ENCODE peak calls at places on chromosomes 3 and 15, in four cellular contexts. One of them, this sample, is unnamed.

GRCh38 chr15:71203573-71204444 is 88.5 kb downstream of the THSD4 start:
- DNase-seq in transverse colon: no peak
- DNase-seq in breast epithelium: no peak
- DNase-seq in suprapubic skin: no peak
- DNase-seq in this sample: no peak

GRCh38 chr3:125622381-125622788 is 27.1 kb upstream of the OSBPL11 start:
- DNase-seq in transverse colon: no peak
- DNase-seq in suprapubic skin: no peak
- DNase-seq in breast epithelium: no peak
- DNase-seq in this sample: no peak

GRCh38 chr3:177473184-177473583 is 275.9 kb upstream of the TBL1XR1 start:
- DNase-seq in breast epithelium: no peak
- DNase-seq in suprapubic skin: no peak
- DNase-seq in transverse colon: no peak
- DNase-seq in this sample: no peak

GRCh38 chr15:94324835-94325767 is 93.7 kb downstream of the MCTP2 start:
- DNase-seq in breast epithelium: no peak
- DNase-seq in suprapubic skin: no peak
- DNase-seq in transverse colon: peak; percentile 82
- DNase-seq in this sample: no peak

GRCh38 chr3:24364359-24364758 is 130.3 kb downstream of the THRB start:
- DNase-seq in transverse colon: no peak
- DNase-seq in breast epithelium: no peak
- DNase-seq in suprapubic skin: no peak
- DNase-seq in this sample: no peak

GRCh38 chr3:177127008-177127407 is 70.3 kb downstream of the TBL1XR1 start:
- DNase-seq in suprapubic skin: no peak
- DNase-seq in breast epithelium: no peak
- DNase-seq in transverse colon: no peak
- DNase-seq in this sample: no peak

GRCh38 chr15:31446546-31446945 is 119.9 kb downstream of the KLF13 start:
- DNase-seq in transverse colon: no peak
- DNase-seq in suprapubic skin: no peak
- DNase-seq in breast epithelium: no peak
- DNase-seq in this sample: peak; percentile 35

GRCh38 chr3:37477713-37478487 is 303.5 kb upstream of the LRRFIP2 start:
- DNase-seq in breast epithelium: no peak
- DNase-seq in transverse colon: no peak
- DNase-seq in suprapubic skin: no peak
- DNase-seq in this sample: no peak

GRCh38 chr15:53808058-53808703 is 48.7 kb upstream of the WDR72 start:
- DNase-seq in transverse colon: no peak
- DNase-seq in suprapubic skin: no peak
- DNase-seq in breast epithelium: no peak
- DNase-seq in this sample: no peak

GRCh38 chr15:69424001-69424400 is 9.9 kb downstream of the KIF23 start:
- DNase-seq in transverse colon: no peak
- DNase-seq in breast epithelium: no peak
- DNase-seq in suprapubic skin: no peak
- DNase-seq in this sample: no peak

GRCh38 chr15:47839233-47839867 is 122.0 kb downstream of the SEMA6D start:
- DNase-seq in breast epithelium: no peak
- DNase-seq in transverse colon: no peak
- DNase-seq in suprapubic skin: no peak
- DNase-seq in this sample: no peak

GRCh38 chr15:83653639-83654378 is at the start of gene ADAMTSL3:
- DNase-seq in suprapubic skin: no peak
- DNase-seq in transverse colon: peak; percentile 66
- DNase-seq in breast epithelium: peak; percentile 25
- DNase-seq in this sample: no peak

GRCh38 chr15:29925227-29926082 is 103.2 kb upstream of the TJP1 start:
- DNase-seq in suprapubic skin: no peak
- DNase-seq in breast epithelium: no peak
- DNase-seq in transverse colon: peak; percentile 63
- DNase-seq in this sample: no peak

GRCh38 chr3:184679056-184679502 is 32.8 kb downstream of the MAGEF1 start:
- DNase-seq in suprapubic skin: no peak
- DNase-seq in breast epithelium: no peak
- DNase-seq in transverse colon: no peak
- DNase-seq in this sample: no peak

GRCh38 chr15:34583399-34584320 is at the start of gene GOLGA8B:
- DNase-seq in suprapubic skin: no peak
- DNase-seq in transverse colon: peak; percentile 79
- DNase-seq in breast epithelium: no peak
- DNase-seq in this sample: peak; percentile 93

GRCh38 chr3:48039487-48040190 is 23.4 kb upstream of the MAP4 start:
- DNase-seq in suprapubic skin: no peak
- DNase-seq in breast epithelium: no peak
- DNase-seq in transverse colon: no peak
- DNase-seq in this sample: no peak

GRCh38 chr15:50685191-50685975 is 1.2 kb downstream of the TRPM7 start:
- DNase-seq in transverse colon: no peak
- DNase-seq in breast epithelium: no peak
- DNase-seq in suprapubic skin: no peak
- DNase-seq in this sample: no peak

GRCh38 chr3:143771258-143771657 is 77.0 kb downstream of the SLC9A9 start:
- DNase-seq in transverse colon: no peak
- DNase-seq in breast epithelium: no peak
- DNase-seq in suprapubic skin: no peak
- DNase-seq in this sample: no peak

GRCh38 chr3:43417133-43417532 is 130.8 kb downstream of the SNRK start:
- DNase-seq in breast epithelium: no peak
- DNase-seq in suprapubic skin: no peak
- DNase-seq in transverse colon: no peak
- DNase-seq in this sample: no peak

GRCh38 chr3:111715911-111716523 is 120.9 kb upstream of the ZBED2 start:
- DNase-seq in breast epithelium: peak; percentile 36
- DNase-seq in transverse colon: peak; percentile 62
- DNase-seq in suprapubic skin: no peak
- DNase-seq in this sample: no peak

GRCh38 chr3:14286887-14287496 is 108.4 kb downstream of the LSM3 start:
- DNase-seq in transverse colon: no peak
- DNase-seq in suprapubic skin: no peak
- DNase-seq in breast epithelium: no peak
- DNase-seq in this sample: peak; percentile 34

GRCh38 chr15:90174140-90174891 is 26.8 kb upstream of the SEMA4B start:
- DNase-seq in transverse colon: peak; percentile 80
- DNase-seq in suprapubic skin: peak; percentile 88
- DNase-seq in breast epithelium: peak; percentile 91
- DNase-seq in this sample: no peak

GRCh38 chr3:129439381-129439816 is 349 bp downstream of the MBD4 start:
- DNase-seq in breast epithelium: peak; percentile 31
- DNase-seq in transverse colon: peak; percentile 64
- DNase-seq in suprapubic skin: peak; percentile 83
- DNase-seq in this sample: peak; percentile 92

GRCh38 chr3:100010087-100010417 is 104.2 kb downstream of the FILIP1L start:
- DNase-seq in breast epithelium: no peak
- DNase-seq in transverse colon: no peak
- DNase-seq in suprapubic skin: no peak
- DNase-seq in this sample: no peak
- TF ChIP-seq POLR2AphosphoS5 in breast epithelium: no peak
- TF ChIP-seq POLR2AphosphoS5 in transverse colon: no peak
- TF ChIP-seq POLR2AphosphoS5 in suprapubic skin: no peak
- TF ChIP-seq POLR2AphosphoS5 in this sample: no peak

GRCh38 chr15:51688863-51689262 is 7.6 kb downstream of the SCG3 start:
- DNase-seq in breast epithelium: no peak
- DNase-seq in suprapubic skin: no peak
- DNase-seq in transverse colon: no peak
- DNase-seq in this sample: no peak
- TF ChIP-seq CTCF in breast epithelium: no peak
- TF ChIP-seq CTCF in suprapubic skin: no peak
- TF ChIP-seq CTCF in transverse colon: no peak
- TF ChIP-seq CTCF in this sample: no peak

GRCh38 chr3:150922611-150923010 is 17.4 kb upstream of the MINDY4B start:
- DNase-seq in transverse colon: no peak
- DNase-seq in suprapubic skin: no peak
- DNase-seq in breast epithelium: no peak
- DNase-seq in this sample: no peak

GRCh38 chr3:150921207-150921606 is 16.0 kb upstream of the MINDY4B start:
- DNase-seq in transverse colon: no peak
- DNase-seq in suprapubic skin: no peak
- DNase-seq in breast epithelium: no peak
- DNase-seq in this sample: no peak

GRCh38 chr3:150928234-150928633 is 23.0 kb upstream of the MINDY4B start:
- DNase-seq in transverse colon: no peak
- DNase-seq in suprapubic skin: no peak
- DNase-seq in breast epithelium: no peak
- DNase-seq in this sample: no peak

GRCh38 chr3:150926328-150926727 is 21.1 kb upstream of the MINDY4B start:
- DNase-seq in suprapubic skin: no peak
- DNase-seq in breast epithelium: no peak
- DNase-seq in transverse colon: no peak
- DNase-seq in this sample: no peak

GRCh38 chr3:150925751-150926201 is 20.5 kb upstream of the MINDY4B start:
- DNase-seq in transverse colon: peak; percentile 60
- DNase-seq in breast epithelium: no peak
- DNase-seq in suprapubic skin: no peak
- DNase-seq in this sample: peak; percentile 85
- H3K4me3 ChIP-seq in transverse colon: no peak overlapping the region
- H3K4me3 ChIP-seq in breast epithelium: peak overlapping the region; percentile 20
- H3K4me3 ChIP-seq in suprapubic skin: peak overlapping the region; percentile 12
- H3K4me3 ChIP-seq in this sample: no peak overlapping the region

GRCh38 chr15:86540840-86541467 is 461.3 kb downstream of the AGBL1 start:
- DNase-seq in suprapubic skin: no peak
- DNase-seq in breast epithelium: no peak
- DNase-seq in transverse colon: no peak
- DNase-seq in this sample: no peak
- TF ChIP-seq POLR2AphosphoS5 in suprapubic skin: no peak
- TF ChIP-seq POLR2AphosphoS5 in breast epithelium: no peak
- TF ChIP-seq POLR2AphosphoS5 in transverse colon: no peak
- TF ChIP-seq POLR2AphosphoS5 in this sample: no peak

GRCh38 chr3:172461530-172462138 is 13.4 kb upstream of the GHSR start:
- DNase-seq in suprapubic skin: no peak
- DNase-seq in transverse colon: no peak
- DNase-seq in breast epithelium: no peak
- DNase-seq in this sample: no peak

GRCh38 chr3:172454180-172454579 is 5.9 kb upstream of the GHSR start:
- DNase-seq in breast epithelium: no peak
- DNase-seq in suprapubic skin: no peak
- DNase-seq in transverse colon: no peak
- DNase-seq in this sample: no peak

DNA sequence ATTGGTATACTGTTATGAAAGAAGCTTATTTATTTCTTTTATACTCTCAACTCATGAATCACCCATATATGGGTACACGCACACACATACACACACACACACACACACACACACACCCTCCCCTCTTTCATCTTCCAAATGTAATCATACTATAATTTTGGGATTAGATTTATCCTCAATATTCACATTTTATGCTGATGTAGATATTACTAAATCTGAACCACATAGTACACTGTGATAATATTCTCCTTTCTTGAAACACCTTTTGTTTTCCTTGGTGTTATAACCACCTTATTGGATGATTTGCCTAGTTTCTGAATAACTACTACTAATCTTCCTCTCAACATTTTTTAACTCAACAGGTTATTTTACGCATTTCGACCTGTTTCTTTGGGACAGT is 8.1 kb upstream of the GHSR start:
- DNase-seq in suprapubic skin: no peak
- DNase-seq in transverse colon: no peak
- DNase-seq in breast epithelium: no peak
- DNase-seq in this sample: no peak
- TF ChIP-seq CTCF in suprapubic skin: no peak
- TF ChIP-seq CTCF in transverse colon: no peak
- TF ChIP-seq CTCF in breast epithelium: no peak
- TF ChIP-seq CTCF in this sample: no peak

DNA sequence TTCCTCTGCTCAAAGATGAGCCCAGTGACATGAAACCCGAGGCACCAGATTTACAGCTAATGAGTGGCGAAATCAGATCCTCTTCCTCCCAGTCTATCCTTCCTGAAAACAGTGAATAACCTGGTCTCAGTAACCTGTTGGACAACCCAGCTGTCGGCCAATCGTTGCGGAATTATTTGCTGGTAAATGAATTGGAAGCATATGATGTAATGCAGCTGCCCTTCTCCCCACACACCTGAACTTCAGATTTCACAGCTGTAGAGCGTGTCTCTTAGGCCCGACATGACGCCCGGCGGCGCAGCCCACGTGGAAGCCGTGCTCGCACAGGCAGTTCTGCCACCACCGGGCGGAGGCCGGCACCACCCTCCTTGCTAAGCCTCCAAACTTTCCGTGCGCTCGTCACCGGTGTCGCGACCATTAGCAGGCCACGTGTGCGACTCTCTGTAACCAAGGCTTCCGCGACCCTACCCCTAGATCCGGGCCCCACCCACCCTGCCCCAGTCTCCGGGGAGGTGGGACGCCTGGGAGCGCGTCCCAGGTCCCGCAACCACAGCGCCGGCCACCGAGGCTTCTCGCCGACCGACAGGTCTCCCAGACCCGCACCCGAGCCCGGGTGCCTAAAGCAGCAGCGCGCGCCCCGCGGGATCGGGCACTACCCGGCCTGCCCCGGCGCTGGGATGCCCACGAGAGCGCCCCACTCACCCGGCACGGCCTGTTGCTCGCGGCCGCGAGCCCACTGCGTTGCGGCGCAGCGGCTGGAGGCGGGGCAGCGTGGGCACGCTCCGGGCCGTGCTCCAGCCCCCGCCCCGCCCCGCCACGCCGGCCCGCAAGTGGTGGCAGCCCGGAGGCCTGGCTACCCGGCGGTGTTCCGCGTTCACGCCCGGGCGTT is at the start of gene RIOX2:
- DNase-seq in suprapubic skin: peak; percentile 85
- DNase-seq in transverse colon: peak; percentile 84
- DNase-seq in breast epithelium: peak; percentile 68
- DNase-seq in this sample: peak; percentile 95
- H3K4me3 ChIP-seq in suprapubic skin: peak within 1 kb of the TSS; percentile 80
- H3K4me3 ChIP-seq in transverse colon: peak within 1 kb of the TSS; percentile 87
- H3K4me3 ChIP-seq in breast epithelium: peak within 1 kb of the TSS; percentile 69
- H3K4me3 ChIP-seq in this sample: peak within 1 kb of the TSS; percentile 76

GRCh38 chr15:55110446-55110845 is 86.3 kb downstream of the RSL24D1 start:
- DNase-seq in breast epithelium: no peak
- DNase-seq in transverse colon: no peak
- DNase-seq in suprapubic skin: no peak
- DNase-seq in this sample: no peak
- TF ChIP-seq POLR2AphosphoS5 in breast epithelium: no peak
- TF ChIP-seq POLR2AphosphoS5 in transverse colon: no peak
- TF ChIP-seq POLR2AphosphoS5 in suprapubic skin: no peak
- TF ChIP-seq POLR2AphosphoS5 in this sample: no peak

GRCh38 chr3:59970796-59971195 is 921.0 kb upstream of the CFAP20DC start:
- DNase-seq in transverse colon: no peak
- DNase-seq in suprapubic skin: no peak
- DNase-seq in breast epithelium: no peak
- DNase-seq in this sample: no peak

GRCh38 chr3:59970384-59970783 is 920.6 kb upstream of the CFAP20DC start:
- DNase-seq in transverse colon: no peak
- DNase-seq in breast epithelium: no peak
- DNase-seq in suprapubic skin: no peak
- DNase-seq in this sample: no peak

DNA sequence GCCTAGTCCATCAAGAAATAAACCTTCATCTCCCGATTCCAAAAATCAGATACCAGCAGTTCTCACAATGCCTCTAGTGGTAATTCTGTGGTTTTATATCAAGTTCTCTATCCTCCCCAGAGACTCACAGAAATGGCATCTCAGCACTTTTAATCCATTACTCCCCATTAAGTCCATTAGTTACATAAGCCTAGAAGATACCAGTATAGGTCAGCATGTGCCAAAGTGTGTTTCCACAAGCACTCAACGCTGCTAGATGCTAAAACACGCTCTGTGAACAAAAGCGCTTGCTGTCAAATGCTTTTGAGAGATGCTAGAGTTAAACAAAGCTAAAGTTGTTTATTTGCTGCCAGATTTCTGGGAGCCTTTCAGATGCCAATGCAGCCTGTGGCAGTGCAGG is 918.7 kb upstream of the CFAP20DC start:
- DNase-seq in suprapubic skin: no peak
- DNase-seq in transverse colon: no peak
- DNase-seq in breast epithelium: no peak
- DNase-seq in this sample: no peak
- TF ChIP-seq CTCF in suprapubic skin: no peak
- TF ChIP-seq CTCF in transverse colon: no peak
- TF ChIP-seq CTCF in breast epithelium: no peak
- TF ChIP-seq CTCF in this sample: no peak